ENCODE peak calls at places on chromosomes 2 and 18, in seven cellular contexts. X, P, G, A, V, L and F are unnamed samples.

GRCh38 chr2:165827921-165828276 is 33.9 kb upstream of the GALNT3 start:
- DNase-seq in A (no peak), V (no peak), L (no peak), X (no peak), G (no peak), P (no peak), F (no peak)

GRCh38 chr2:234081970-234082822 is 31.7 kb downstream of the SPP2 start:
- DNase-seq in V (no peak), G (peak; percentile 83), L (no peak), P (peak; percentile 55), X (peak; percentile 77), A (peak; percentile 39), F (peak; percentile 76)

GRCh38 chr2:69734040-69734611 is 7.8 kb upstream of the ANXA4 start:
- DNase-seq in V (no peak), X (no peak), A (peak; percentile 82), G (no peak), P (no peak), L (no peak), F (no peak)

GRCh38 chr18:45440246-45440645 is 175.0 kb upstream of the SLC14A2 start:
- DNase-seq in V (no peak), L (no peak), X (no peak), A (no peak), P (no peak), G (no peak), F (no peak)

GRCh38 chr2:65031341-65032015 is 24.7 kb upstream of the CEP68 start:
- DNase-seq in G (no peak), P (peak; percentile 78), X (peak; percentile 17), L (peak; percentile 30), A (no peak), V (no peak), F (no peak)

GRCh38 chr2:100826494-100826893 is 6.6 kb downstream of the NPAS2 start:
- DNase-seq in G (no peak), X (no peak), L (no peak), V (no peak), A (no peak), P (no peak), F (no peak)

GRCh38 chr2:157245441-157246211 is 11.9 kb upstream of the GALNT5 start:
- DNase-seq in X (no peak), V (no peak), P (no peak), L (no peak), G (no peak), A (no peak), F (no peak)

GRCh38 chr2:207467716-207468347 is 61.9 kb upstream of the CREB1 start:
- DNase-seq in G (no peak), P (no peak), V (no peak), X (no peak), L (no peak), A (no peak), F (no peak)

GRCh38 chr2:177448031-177448430 is 55.5 kb downstream of the AGPS start:
- DNase-seq in L (no peak), P (no peak), V (no peak), A (no peak), X (no peak), G (no peak), F (no peak)

GRCh38 chr18:79454034-79454735 is 58.5 kb downstream of the NFATC1 start:
- DNase-seq in P (no peak), G (no peak), X (no peak), V (no peak), L (no peak), A (no peak), F (no peak)

GRCh38 chr2:55489467-55490062 is 30.0 kb upstream of the CFAP36 start:
- DNase-seq in A (no peak), L (no peak), G (no peak), V (no peak), X (no peak), P (no peak), F (no peak)

GRCh38 chr2:204669386-204669785 is 124.1 kb downstream of the PARD3B start:
- DNase-seq in X (no peak), A (no peak), P (no peak), V (no peak), L (no peak), G (no peak), F (no peak)

GRCh38 chr2:238465487-238466241 is 38.9 kb downstream of the ASB1 start:
- DNase-seq in A (no peak), P (no peak), X (no peak), G (no peak), V (no peak), L (no peak), F (no peak)

GRCh38 chr2:2101924-2102323 is 229.2 kb downstream of the MYT1L start:
- DNase-seq in V (no peak), G (no peak), L (no peak), X (no peak), P (no peak), A (peak; percentile 25), F (no peak)

GRCh38 chr2:231670892-231671616 is 37.3 kb upstream of the PTMA start:
- DNase-seq in G (peak; percentile 85), P (peak; percentile 68), V (no peak), L (no peak), A (peak; percentile 53), X (no peak), F (no peak)

GRCh38 chr2:17646096-17646554 is 105.6 kb downstream of the VSNL1 start:
- DNase-seq in V (no peak), X (peak; percentile 59), G (no peak), P (peak; percentile 64), L (peak; percentile 42), A (peak; percentile 75), F (no peak)

GRCh38 chr2:215269397-215270117 is 42.3 kb upstream of the ATIC start:
- DNase-seq in G (no peak), A (peak; percentile 82), P (peak; percentile 65), V (no peak), L (peak; percentile 58), X (peak; percentile 67), F (no peak)

GRCh38 chr2:128365217-128365905 is 46.7 kb upstream of the HS6ST1 start:
- DNase-seq in X (no peak), L (no peak), P (no peak), A (no peak), V (no peak), G (no peak), F (no peak)

GRCh38 chr2:11303290-11304013 is 41.0 kb downstream of the ROCK2 start:
- DNase-seq in P (no peak), V (no peak), G (no peak), L (no peak), A (no peak), X (no peak), F (no peak)

GRCh38 chr2:144541411-144541810 is 21.5 kb upstream of the ZEB2 start:
- DNase-seq in L (no peak), V (no peak), G (no peak), P (no peak), X (no peak), A (no peak), F (no peak)

GRCh38 chr2:41194235-41194634 is 742.3 kb upstream of the SLC8A1 start:
- DNase-seq in G (peak; percentile 70), A (no peak), P (no peak), L (no peak), X (peak; percentile 9), V (no peak), F (no peak)

GRCh38 chr2:101196220-101196661 is 45.1 kb upstream of the TBC1D8 start:
- DNase-seq in P (no peak), A (no peak), L (no peak), G (no peak), V (no peak), X (no peak), F (no peak)

GRCh38 chr2:192155521-192156118 is 39.1 kb downstream of the TMEFF2 start:
- DNase-seq in V (no peak), X (no peak), A (no peak), P (no peak), L (no peak), G (no peak), F (no peak)

GRCh38 chr18:32271649-32272324 is 81.9 kb downstream of the MEP1B start:
- DNase-seq in P (peak; percentile 21), A (peak; percentile 37), X (peak; percentile 29), V (no peak), G (no peak), L (peak; percentile 25), F (no peak)

GRCh38 chr18:7172611-7173010 is 55.0 kb upstream of the LAMA1 start:
- DNase-seq in P (no peak), G (no peak), V (no peak), X (no peak), L (no peak), A (no peak), F (no peak)

GRCh38 chr2:1556776-1557466 is 143.7 kb downstream of the TPO start:
- DNase-seq in V (no peak), L (no peak), P (no peak), G (peak; percentile 92), A (peak; percentile 41), X (no peak), F (no peak)

DNA sequence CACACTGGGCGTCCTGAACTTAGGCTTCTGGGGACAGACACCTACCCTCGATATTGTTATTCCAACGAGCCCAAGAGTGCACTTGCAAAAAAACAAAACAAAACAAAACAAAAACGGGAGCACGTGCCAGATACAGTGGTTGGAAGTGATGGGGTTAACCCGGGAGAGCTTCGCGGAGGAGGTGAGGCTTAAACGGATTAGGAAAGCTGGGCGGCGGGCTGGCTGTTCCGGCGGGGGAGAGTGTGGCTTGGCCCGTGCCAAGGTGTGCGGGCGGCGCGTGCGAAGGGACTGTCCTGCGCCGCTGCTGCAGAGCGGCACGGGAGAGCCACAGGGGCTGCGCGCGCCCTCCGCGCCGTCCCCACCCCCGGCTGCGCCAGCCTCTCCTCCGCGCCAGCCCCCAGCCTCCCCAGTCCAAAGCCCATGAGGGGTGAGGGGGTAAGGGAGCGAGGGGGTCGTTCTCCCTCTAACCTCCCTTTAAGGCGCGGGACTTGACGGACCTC is 1.5 kb upstream of the SLC30A3 start:
- DNase-seq in A (no peak), P (no peak), X (no peak), L (peak; percentile 16), V (no peak), G (no peak), F (no peak)
- H3K4me3 ChIP-seq in A (peak overlapping the region; percentile 75), P (no peak overlapping the region), X (no peak overlapping the region), L (peak overlapping the region; percentile 59), V (peak overlapping the region; percentile 6), G (no peak overlapping the region), F (peak overlapping the region; percentile 15)

GRCh38 chr2:173613386-173613785 is 258.7 kb downstream of the CDCA7 start:
- DNase-seq in L (no peak), V (no peak), X (no peak), A (no peak), P (no peak), G (no peak), F (no peak)
- H3K4me1 ChIP-seq in L (no peaks in the 10 kb centered on the region), V (no peaks in the 10 kb centered on the region), X (no peaks in the 10 kb centered on the region), A (no peaks in the 10 kb centered on the region), P (no peaks in the 10 kb centered on the region), G (no peaks in the 10 kb centered on the region), F (no peaks in the 10 kb centered on the region)

DNA sequence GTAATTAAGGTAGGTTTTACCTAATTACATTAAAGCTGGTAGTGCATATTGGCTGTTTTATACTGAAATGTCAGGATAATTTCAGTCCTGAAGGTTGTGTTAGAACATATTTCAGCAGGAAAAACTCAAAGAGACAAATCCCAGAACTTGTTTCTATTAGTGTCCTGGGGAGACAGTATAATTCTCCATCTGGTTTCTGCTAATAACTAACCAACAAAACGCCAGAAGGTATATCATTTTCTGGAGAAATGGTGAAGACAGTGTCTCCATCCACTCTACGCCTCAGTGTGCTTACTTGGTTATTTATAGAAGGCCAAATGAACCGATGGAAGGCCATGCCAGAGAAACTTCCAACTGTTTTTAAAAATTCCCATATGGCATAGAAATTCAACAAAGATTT is 41.6 kb downstream of the GCA start:
- DNase-seq in L (no peak), G (no peak), X (no peak), P (no peak), A (no peak), V (no peak), F (no peak)
- H3K4me3 ChIP-seq in L (no peak overlapping the region), G (no peak overlapping the region), X (no peak overlapping the region), P (no peak overlapping the region), A (no peak overlapping the region), V (no peak overlapping the region), F (no peak overlapping the region)

GRCh38 chr2:46303233-46303632 is 6.0 kb downstream of the EPAS1 start:
- DNase-seq in P (no peak), X (no peak), V (no peak), L (no peak), G (no peak), A (no peak), F (no peak)
- H3K4me1 ChIP-seq in P (peaks cover 50% of the 10 kb centered on the region), X (peaks cover 92% of the 10 kb centered on the region), V (peaks cover 51% of the 10 kb centered on the region), L (peaks cover 35% of the 10 kb centered on the region), G (peaks cover 26% of the 10 kb centered on the region), A (peaks cover 83% of the 10 kb centered on the region), F (peaks cover 5% of the 10 kb centered on the region)